ENCODE peak calls at places on chromosomes 16 and 17, in four cellular contexts. T is NCI-H2029, D is HFF-Myc, F is neural crest cell. V is an unnamed sample.

GRCh38 chr16:27859020-27859419 is 204.5 kb downstream of the GSG1L start:
- DNase-seq in D (no peak), T (no peak), F (no peak), V (no peak)

GRCh38 chr17:17921192-17922082 is 50.8 kb downstream of the TOM1L2 start:
- DNase-seq in F (peak), D (peak), T (no peak), V (no peak)

GRCh38 chr17:8151641-8152111 is 528 bp downstream of the PER1 start:
- DNase-seq in D (no peak), T (peak), F (no peak), V (no peak)

GRCh38 chr16:49620158-49620867 is 235.6 kb downstream of the ZNF423 start:
- DNase-seq in T (no peak), D (no peak), F (no peak), V (no peak)

GRCh38 chr17:7383742-7384488 is 3.0 kb downstream of the TNK1 start:
- DNase-seq in D (no peak), F (peak), T (no peak), V (no peak)

GRCh38 chr17:18327093-18327492 is 12.0 kb downstream of the SMCR8 start:
- DNase-seq in F (no peak), T (no peak), D (no peak), V (no peak)

GRCh38 chr17:32731556-32732295 is 145.2 kb downstream of the MYO1D start:
- DNase-seq in F (no peak), T (no peak), D (no peak), V (no peak)

GRCh38 chr17:81665205-81666091 is 957 bp downstream of the OXLD1 start:
- DNase-seq in T (no peak), D (no peak), F (no peak), V (no peak)

GRCh38 chr17:81052199-81052997 is 17.4 kb downstream of the BAIAP2 start:
- DNase-seq in T (no peak), F (no peak), D (no peak), V (no peak)

GRCh38 chr16:70693231-70693671 is 7.4 kb upstream of the MTSS2 start:
- DNase-seq in D (no peak), F (no peak), T (no peak), V (no peak)

GRCh38 chr17:55614061-55614460 is 102.8 kb upstream of the SMIM36 start:
- DNase-seq in F (no peak), D (no peak), T (no peak), V (no peak)

GRCh38 chr16:87054154-87054553 is 263.0 kb downstream of the C16orf95 start:
- DNase-seq in T (no peak), D (no peak), F (no peak), V (no peak)

GRCh38 chr17:49456172-49456965 is 38.7 kb upstream of the NGFR start:
- DNase-seq in D (peak), F (no peak), T (no peak), V (no peak)

GRCh38 chr17:13428611-13429042 is 173.1 kb downstream of the HS3ST3A1 start:
- DNase-seq in T (no peak), D (peak), F (no peak), V (no peak)

GRCh38 chr17:17024778-17025300 is 17.4 kb upstream of the MPRIP start:
- DNase-seq in D (no peak), T (no peak), F (no peak), V (no peak)

GRCh38 chr17:74449773-74450172 is 16.7 kb upstream of the CD300A start:
- DNase-seq in D (no peak), T (no peak), F (no peak), V (no peak)

GRCh38 chr16:14629612-14629918 is 495 bp downstream of the PARN start:
- DNase-seq in F (no peak), T (no peak), D (no peak), V (no peak)

GRCh38 chr17:59347975-59348391 is 16.5 kb downstream of the YPEL2 start:
- DNase-seq in T (no peak), D (no peak), F (no peak), V (no peak)

GRCh38 chr17:43860077-43860725 is 13.2 kb downstream of the CD300LG start:
- DNase-seq in D (no peak), F (no peak), T (no peak), V (no peak)

GRCh38 chr17:18960803-18961511 is 9.0 kb downstream of the SLC5A10 start:
- DNase-seq in T (peak), D (no peak), F (peak), V (no peak)

GRCh38 chr16:578870-579405 is 9.2 kb downstream of the PIGQ start:
- DNase-seq in F (peak), D (no peak), T (no peak), V (no peak)

GRCh38 chr16:23025692-23026305 is 123.5 kb downstream of the USP31 start:
- DNase-seq in D (peak), T (no peak), F (no peak), V (no peak)

GRCh38 chr17:27239046-27239445 is 54.9 kb upstream of the WSB1 start:
- DNase-seq in F (no peak), T (no peak), D (no peak), V (no peak)

GRCh38 chr17:16488572-16488997 is 3.4 kb downstream of the LRRC75A start:
- DNase-seq in D (no peak), F (no peak), T (no peak), V (no peak)

GRCh38 chr17:62790554-62790953 is 17.6 kb downstream of the MARCHF10 start:
- DNase-seq in F (no peak), T (peak), D (peak), V (no peak)